ENCODE peak calls at places on chromosomes 16 and 17, in nine cellular contexts. I, Y, P, J, U, E, H, O and G are unnamed samples.

GRCh38 chr16:89338863-89339262 is 121.4 kb downstream of the ZNF778 start:
- DNase-seq in I (peak), Y (no peak), P (no peak), J (no peak), U (no peak), E (no peak), H (no peak), O (no peak), G (no peak)

GRCh38 chr16:85234310-85235235 is 122.3 kb upstream of the CIBAR2 start:
- DNase-seq in I (peak), Y (no peak), P (no peak), J (no peak), U (no peak), E (no peak), H (no peak), O (no peak), G (peak)

GRCh38 chr16:1043831-1044514 is 28.6 kb upstream of the SSTR5 start:
- DNase-seq in I (no peak), Y (no peak), P (no peak), J (no peak), U (no peak), E (no peak), H (no peak), O (no peak), G (no peak)

GRCh38 chr16:51163366-51163765 is 12.3 kb upstream of the SALL1 start:
- DNase-seq in I (no peak), Y (no peak), P (no peak), J (no peak), U (no peak), E (no peak), H (no peak), O (no peak), G (no peak)

GRCh38 chr16:86203557-86204275 is 304.8 kb downstream of the IRF8 start:
- DNase-seq in I (no peak), Y (no peak), P (no peak), J (no peak), U (no peak), E (no peak), H (no peak), O (no peak), G (no peak)

GRCh38 chr17:39028690-39029089 is 61.5 kb upstream of the FBXO47 start:
- DNase-seq in I (no peak), Y (no peak), P (no peak), J (no peak), U (no peak), E (no peak), H (no peak), O (no peak), G (no peak)

GRCh38 chr16:30068750-30069574 is 3.4 kb downstream of the ALDOA start:
- DNase-seq in I (no peak), Y (peak), P (no peak), J (no peak), U (no peak), E (no peak), H (no peak), O (no peak), G (no peak)

GRCh38 chr16:57471209-57471608 is 8.7 kb downstream of the POLR2C start:
- DNase-seq in I (no peak), Y (no peak), P (no peak), J (no peak), U (no peak), E (no peak), H (no peak), O (no peak), G (no peak)

GRCh38 chr17:2755941-2756724 is 6.7 kb upstream of the CCDC92B start:
- DNase-seq in I (no peak), Y (no peak), P (no peak), J (no peak), U (no peak), E (no peak), H (no peak), O (no peak), G (no peak)

GRCh38 chr16:81707411-81708321 is 71.4 kb upstream of the PLCG2 start:
- DNase-seq in I (peak), Y (no peak), P (no peak), J (peak), U (no peak), E (no peak), H (no peak), O (no peak), G (no peak)